ENCODE peak calls at places on chromosome 12, in seven cellular contexts. G is vagina, T is stomach, U is lower lobe of right lung, X is aorta, S is ovary, W is heart left ventricle. K is an unnamed sample.

GRCh38 chr12:57583008-57583831 is 7.8 kb upstream of the PIP4K2C start:
- DNase-seq in G (no peak), T (peak; percentile 59), U (no peak), X (no peak), S (peak; percentile 52), W (peak; percentile 56), K (no peak)

GRCh38 chr12:5969156-5969973 is 24.3 kb upstream of the ANO2 start:
- DNase-seq in G (peak; percentile 79), T (no peak), U (no peak), X (no peak), S (no peak), W (no peak), K (no peak)

GRCh38 chr12:48779869-48780268 is 9.0 kb downstream of the ADCY6 start:
- DNase-seq in G (peak; percentile 83), T (no peak), U (no peak), X (peak; percentile 88), S (peak; percentile 73), W (peak; percentile 87), K (no peak)

GRCh38 chr12:96425321-96425720 is 25.1 kb upstream of the CDK17 start:
- DNase-seq in G (no peak), T (no peak), U (no peak), X (no peak), S (no peak), W (no peak), K (no peak)

GRCh38 chr12:104720346-104721064 is 237.6 kb downstream of the SLC41A2 start:
- DNase-seq in G (no peak), T (peak; percentile 40), U (no peak), X (no peak), S (no peak), W (peak; percentile 23), K (no peak)

GRCh38 chr12:80815351-80815750 is 98.6 kb downstream of the MYF5 start:
- DNase-seq in G (no peak), T (no peak), U (no peak), X (no peak), S (no peak), W (no peak), K (no peak)

GRCh38 chr12:107415834-107416233 is 269.8 kb upstream of the PWP1 start:
- DNase-seq in G (no peak), T (no peak), U (no peak), X (no peak), S (no peak), W (no peak), K (no peak)

GRCh38 chr12:105729931-105730330 is 399.4 kb downstream of the C12orf75 start:
- DNase-seq in G (no peak), T (no peak), U (no peak), X (no peak), S (no peak), W (no peak), K (no peak)

GRCh38 chr12:95701275-95701674 is 89.3 kb downstream of the NTN4 start:
- DNase-seq in G (no peak), T (no peak), U (no peak), X (no peak), S (no peak), W (no peak), K (no peak)

GRCh38 chr12:3275171-3276041 is 198.2 kb downstream of the TSPAN9 start:
- DNase-seq in G (no peak), T (peak; percentile 83), U (peak; percentile 77), X (peak; percentile 83), S (peak; percentile 71), W (peak; percentile 77), K (peak; percentile 82)

GRCh38 chr12:20268121-20268732 is 100.1 kb upstream of the PDE3A start:
- DNase-seq in G (no peak), T (no peak), U (no peak), X (no peak), S (no peak), W (no peak), K (no peak)

GRCh38 chr12:108773798-108774788 is 42.8 kb upstream of the CORO1C start:
- DNase-seq in G (peak; percentile 93), T (peak; percentile 39), U (peak; percentile 86), X (peak; percentile 91), S (peak; percentile 86), W (peak; percentile 95), K (peak; percentile 87)

GRCh38 chr12:64218597-64218996 is 3.5 kb downstream of the KICS2 start:
- DNase-seq in G (no peak), T (no peak), U (no peak), X (no peak), S (no peak), W (no peak), K (no peak)

GRCh38 chr12:58665375-58665774 is 254.9 kb downstream of the LRIG3 start:
- DNase-seq in G (no peak), T (no peak), U (no peak), X (no peak), S (no peak), W (no peak), K (no peak)

GRCh38 chr12:32893008-32893407 is 3.6 kb downstream of the PKP2 start:
- DNase-seq in G (no peak), T (no peak), U (no peak), X (no peak), S (no peak), W (no peak), K (no peak)

GRCh38 chr12:20368653-20369163 is 371 bp downstream of the PDE3A start:
- DNase-seq in G (no peak), T (no peak), U (no peak), X (peak; percentile 61), S (peak; percentile 13), W (peak; percentile 53), K (peak; percentile 52)

GRCh38 chr12:81141220-81141619 is 63.3 kb downstream of the ACSS3 start:
- DNase-seq in G (no peak), T (no peak), U (no peak), X (no peak), S (no peak), W (no peak), K (no peak)

DNA sequence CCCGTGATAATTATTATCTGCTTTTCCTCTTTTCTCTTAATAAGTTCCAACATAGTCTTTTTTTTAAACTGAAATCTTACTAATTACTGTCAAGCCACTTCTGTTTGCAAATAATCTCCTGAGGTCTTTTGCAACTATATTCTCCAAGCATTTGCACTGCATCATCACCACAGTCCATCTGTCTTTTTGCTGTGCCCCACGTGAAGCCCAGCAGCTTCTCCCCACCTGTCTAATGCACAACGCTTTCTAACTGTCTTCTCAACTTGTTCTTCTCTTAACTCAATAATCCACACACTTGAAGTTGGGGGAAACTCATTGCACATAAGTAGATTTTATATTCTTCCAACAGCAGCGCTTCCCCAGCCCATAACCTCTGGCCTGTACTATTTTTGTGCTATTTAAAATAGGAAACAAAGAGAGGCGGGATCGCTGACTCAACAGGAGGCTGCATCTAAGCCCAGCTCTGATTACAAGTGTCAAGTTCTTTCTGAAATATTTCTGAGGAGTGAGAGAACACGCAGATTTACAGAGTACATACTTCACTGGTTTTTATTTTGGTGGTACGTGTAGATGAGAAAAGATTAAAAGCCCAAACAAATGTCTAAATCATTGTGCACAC is 226.7 kb downstream of the GXYLT1 start:
- DNase-seq in G (no peak), T (no peak), U (no peak), X (no peak), S (no peak), W (no peak), K (no peak)
- H3K4me3 ChIP-seq in G (no peak overlapping the region), T (no peak overlapping the region), U (no peak overlapping the region), X (no peak overlapping the region), S (no peak overlapping the region), W (no peak overlapping the region), K (no peak overlapping the region)

GRCh38 chr12:113278141-113278540 is 56.8 kb downstream of the SLC8B1 start:
- DNase-seq in G (no peak), T (no peak), U (peak; percentile 19), X (no peak), S (no peak), W (no peak), K (peak; percentile 20)

GRCh38 chr12:113277511-113277910 is 56.2 kb downstream of the TPCN1 start:
- DNase-seq in G (no peak), T (no peak), U (peak; percentile 24), X (peak; percentile 32), S (no peak), W (no peak), K (peak; percentile 52)

GRCh38 chr12:113274848-113275247 is 53.6 kb downstream of the TPCN1 start:
- DNase-seq in G (no peak), T (no peak), U (no peak), X (peak; percentile 15), S (no peak), W (peak; percentile 61), K (no peak)

GRCh38 chr12:113276946-113277500 is 55.8 kb downstream of the TPCN1 start:
- DNase-seq in G (no peak), T (no peak), U (peak; percentile 31), X (peak; percentile 26), S (peak; percentile 7), W (no peak), K (peak; percentile 40)

GRCh38 chr12:113276306-113276705 is 55.0 kb downstream of the TPCN1 start:
- DNase-seq in G (no peak), T (no peak), U (peak; percentile 18), X (no peak), S (peak; percentile 55), W (no peak), K (peak; percentile 35)
- H3K4me1 ChIP-seq in G (peaks cover 16% of the 10 kb centered on the region), T (peaks cover 15% of the 10 kb centered on the region), U (peaks cover 20% of the 10 kb centered on the region), X (peaks cover 2% of the 10 kb centered on the region), S (peaks cover 18% of the 10 kb centered on the region), W (peaks cover 23% of the 10 kb centered on the region), K (peaks cover 21% of the 10 kb centered on the region)

DNA sequence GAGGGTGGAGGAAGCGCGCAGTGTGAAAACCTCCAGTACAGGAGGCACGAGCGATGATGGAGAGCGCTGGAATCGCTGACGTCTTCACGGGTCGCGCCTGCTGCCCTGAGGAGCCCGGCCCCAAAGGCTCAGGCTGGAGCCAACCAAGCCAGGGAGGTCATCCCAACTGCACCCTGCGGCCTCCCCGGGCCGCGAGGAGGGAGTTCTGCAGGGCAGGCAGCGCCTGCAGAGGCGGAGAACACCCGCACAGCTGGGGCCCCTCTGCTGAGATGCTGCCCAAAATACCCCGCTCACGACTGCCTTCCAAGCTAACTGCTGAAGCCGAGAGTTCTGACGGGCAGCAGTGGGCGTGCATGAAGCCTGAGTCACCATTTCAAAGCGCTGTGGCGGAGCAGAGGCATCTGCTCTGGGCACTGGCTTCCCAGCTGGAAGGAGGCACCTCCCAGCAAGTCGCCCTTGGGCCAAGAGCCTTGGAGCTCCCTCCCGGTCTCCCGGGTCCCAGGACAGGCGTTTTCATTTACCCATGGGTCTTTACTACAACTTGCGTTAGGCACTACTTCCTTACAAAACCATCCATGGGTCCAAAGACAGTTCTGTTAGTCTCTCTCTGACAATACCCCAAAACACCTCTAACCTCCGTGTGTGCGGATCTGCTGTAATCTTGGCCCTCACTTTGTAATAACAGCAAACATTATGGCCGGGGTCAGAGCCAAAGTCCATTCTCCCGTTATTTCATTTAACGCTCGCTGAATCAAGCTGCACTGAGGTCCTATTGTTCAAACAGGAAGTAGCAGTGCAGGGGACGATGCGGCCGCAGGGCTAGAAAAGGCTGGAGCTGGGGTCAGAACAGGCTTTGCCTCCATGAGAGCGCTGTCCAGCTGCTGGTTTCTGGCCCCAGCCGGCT is 60.1 kb upstream of the RIMBP2 start:
- DNase-seq in G (no peak), T (no peak), U (no peak), X (peak; percentile 73), S (peak; percentile 32), W (peak; percentile 51), K (no peak)
- H3K4me3 ChIP-seq in G (peak overlapping the region; percentile 13), T (peak overlapping the region; percentile 26), U (peak overlapping the region; percentile 37), X (no peak overlapping the region), S (peak overlapping the region; percentile 9), W (no peak overlapping the region), K (peak overlapping the region; percentile 19)

DNA sequence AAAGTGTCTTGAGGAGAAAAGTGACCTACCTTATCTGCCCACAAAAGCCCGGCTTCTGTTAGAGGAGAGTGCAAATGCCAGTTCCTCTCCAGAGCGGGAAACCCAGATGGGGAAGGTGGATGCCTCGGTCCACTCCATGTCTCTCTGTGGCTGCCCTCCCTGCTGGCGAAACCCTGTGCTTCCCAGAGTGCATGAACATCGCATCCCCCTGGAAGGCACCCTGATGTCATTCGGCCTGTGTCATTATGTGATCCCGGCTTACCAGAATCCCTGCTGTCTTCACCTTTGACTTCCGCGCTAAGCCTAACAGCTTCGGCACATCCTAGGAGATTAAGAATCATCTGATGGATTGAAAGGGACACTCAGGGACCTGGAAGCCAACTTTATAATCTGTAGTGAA is 6.5 kb downstream of the MLXIP start:
- DNase-seq in G (no peak), T (no peak), U (no peak), X (no peak), S (no peak), W (no peak), K (no peak)
- H3K4me1 ChIP-seq in G (peaks cover 88% of the 10 kb centered on the region), T (peaks cover 93% of the 10 kb centered on the region), U (peaks cover 78% of the 10 kb centered on the region), X (no peaks in the 10 kb centered on the region), S (peaks cover 34% of the 10 kb centered on the region), W (peaks cover 94% of the 10 kb centered on the region), K (peaks cover 56% of the 10 kb centered on the region)

K was measured in upper lobe of right lung.